ENCODE peak calls at places on chromosomes 1 and 21, in five cellular contexts. Z is pancreas, P is heart left ventricle, K is stomach, H is Peyer's patch. N is an unnamed sample. For H3K9me3, the result is how much of the 10 kb centered on the place peaks cover.

GRCh38 chr1:119647734-119648619 is at the start of gene ZNF697:
- DNase-seq in P (peak), H (peak), Z (peak), K (peak), N (peak)

GRCh38 chr1:151972533-151973270 is 21.0 kb downstream of the S100A10 start:
- DNase-seq in P (no peak), H (no peak), Z (no peak), K (peak), N (peak)

GRCh38 chr1:245771521-245772281 is 616.9 kb downstream of the KIF26B start:
- DNase-seq in P (no peak), Z (no peak), K (no peak), H (no peak), N (no peak)

GRCh38 chr1:66325594-66326380 is 208.2 kb upstream of the SGIP1 start:
- DNase-seq in P (no peak), H (no peak), Z (no peak), K (no peak), N (no peak)

GRCh38 chr1:204296431-204296988 is 63.2 kb downstream of the PLEKHA6 start:
- DNase-seq in Z (no peak), H (no peak), P (peak), K (no peak), N (no peak)

GRCh38 chr21:36579898-36580297 is 100.0 kb upstream of the CLDN14 start:
- DNase-seq in K (no peak), P (no peak), H (no peak), Z (no peak), N (no peak)

GRCh38 chr1:44014365-44015104 is 16.7 kb downstream of the SLC6A9 start:
- DNase-seq in H (no peak), K (no peak), P (no peak), Z (no peak), N (peak)

GRCh38 chr1:185559151-185559550 is 175.0 kb upstream of the HMCN1 start:
- DNase-seq in K (no peak), P (no peak), Z (no peak), H (no peak), N (no peak)

GRCh38 chr21:42079008-42079938 is 8.2 kb downstream of the UMODL1 start:
- DNase-seq in H (no peak), P (no peak), K (no peak), Z (no peak), N (no peak)

GRCh38 chr1:13950637-13951036 is 250.6 kb downstream of the PRDM2 start:
- DNase-seq in H (no peak), K (no peak), P (no peak), Z (no peak), N (no peak)

DNA sequence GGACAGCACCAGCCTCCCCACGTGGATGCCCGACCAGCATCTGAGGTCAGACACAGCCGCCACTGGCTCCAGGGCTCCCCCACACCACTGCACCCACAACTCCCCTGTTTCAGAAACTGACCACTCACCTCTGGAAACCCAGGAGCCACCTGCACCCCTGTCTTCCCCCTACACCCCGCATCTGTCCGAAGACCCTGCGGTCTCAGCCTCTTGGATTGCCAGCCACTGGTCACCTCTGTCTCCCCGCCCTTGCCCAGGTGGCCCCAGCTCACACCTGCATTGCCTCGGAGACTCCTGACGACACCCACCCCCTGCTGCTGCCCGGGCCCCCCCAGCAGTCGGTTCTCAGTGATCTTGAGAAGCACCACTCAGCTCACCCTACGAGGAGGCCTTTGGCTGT is 21.3 kb upstream of the NPHP4 start:
- DNase-seq in H (no peak), P (no peak), Z (peak), K (no peak), N (peak)
- H3K27ac ChIP-seq in H (no peak), P (peak), Z (no peak), K (no peak), N (peak)

GRCh38 chr1:234913771-234914170 is 214.9 kb downstream of the TOMM20 start:
- DNase-seq in P (peak), K (peak), Z (no peak), H (peak), N (no peak)

GRCh38 chr1:234909851-234910250 is 218.8 kb downstream of the TOMM20 start:
- DNase-seq in P (no peak), K (no peak), H (no peak), Z (no peak), N (no peak)

GRCh38 chr1:234914606-234915290 is 213.9 kb downstream of the TOMM20 start:
- DNase-seq in K (peak), H (peak), Z (no peak), P (no peak), N (no peak)

GRCh38 chr1:234911787-234912186 is 216.8 kb downstream of the TOMM20 start:
- DNase-seq in P (peak), Z (no peak), K (no peak), H (peak), N (no peak)

DNA sequence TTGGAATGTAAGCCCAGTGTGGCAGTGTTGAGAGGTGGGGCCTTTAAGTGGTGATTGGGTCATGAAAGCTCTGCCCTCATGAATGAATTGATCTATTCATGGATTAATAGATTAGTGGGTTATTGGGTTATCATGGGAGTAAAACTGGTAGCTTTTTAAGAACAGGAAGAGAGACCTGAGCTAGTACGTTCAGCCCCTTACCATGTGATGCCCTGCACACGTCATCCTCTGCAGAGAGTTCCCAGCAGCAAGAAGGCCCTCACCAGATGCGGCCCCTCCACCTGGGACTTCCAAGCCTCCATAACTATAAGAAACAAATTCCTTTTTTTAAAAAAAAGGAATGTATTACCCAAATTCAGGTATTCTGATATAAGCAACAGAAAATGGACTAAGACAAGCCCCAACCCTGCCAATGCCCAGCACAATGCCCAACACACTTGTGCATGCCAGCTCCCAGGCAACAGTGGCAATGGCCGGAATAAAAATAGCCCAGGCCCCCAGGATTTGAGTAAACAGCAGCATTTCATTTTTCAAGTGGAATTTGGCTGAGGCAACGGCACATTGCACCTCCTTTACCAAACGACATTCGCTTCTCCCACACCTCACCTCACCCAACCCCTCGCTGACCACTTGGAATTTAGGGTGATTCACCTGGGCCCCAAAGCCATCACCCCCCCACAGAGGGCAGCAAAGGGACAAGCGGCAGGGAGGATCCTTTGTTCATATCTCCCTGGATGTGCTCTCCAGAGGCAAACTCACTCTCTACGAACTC is 215.9 kb downstream of the TOMM20 start:
- DNase-seq in P (no peak), H (peak), Z (no peak), K (peak), N (no peak)
- H3K4me3 ChIP-seq in P (no peak), H (no peak), Z (no peak), K (no peak), N (no peak)

GRCh38 chr21:34166468-34166867 is 93.1 kb downstream of the MRPS6 start:
- DNase-seq in P (no peak), H (no peak), Z (no peak), K (no peak), N (no peak)
- H3K9me3 ChIP-seq in P (half or more), H (under half), Z (under half), K (under half), N (under half)

GRCh38 chr1:175033931-175034330 is 10.7 kb upstream of the MRPS14 start:
- DNase-seq in H (no peak), Z (no peak), P (no peak), K (no peak), N (no peak)
- H3K27ac ChIP-seq in H (no peak), Z (no peak), P (no peak), K (no peak), N (no peak)

GRCh38 chr1:2530501-2531361 is 668 bp upstream of the HES5 start:
- DNase-seq in K (peak), Z (no peak), P (no peak), H (no peak), N (peak)

GRCh38 chr1:2528966-2529750 is 905 bp downstream of the HES5 start:
- DNase-seq in P (peak), K (no peak), H (no peak), Z (no peak), N (peak)

GRCh38 chr1:2528611-2528965 is 1.5 kb downstream of the HES5 start:
- DNase-seq in P (no peak), H (no peak), Z (no peak), K (no peak), N (no peak)

GRCh38 chr1:2528016-2528415 is 1.6 kb upstream of the PANK4 start:
- DNase-seq in K (peak), Z (no peak), P (peak), H (no peak), N (peak)

DNA sequence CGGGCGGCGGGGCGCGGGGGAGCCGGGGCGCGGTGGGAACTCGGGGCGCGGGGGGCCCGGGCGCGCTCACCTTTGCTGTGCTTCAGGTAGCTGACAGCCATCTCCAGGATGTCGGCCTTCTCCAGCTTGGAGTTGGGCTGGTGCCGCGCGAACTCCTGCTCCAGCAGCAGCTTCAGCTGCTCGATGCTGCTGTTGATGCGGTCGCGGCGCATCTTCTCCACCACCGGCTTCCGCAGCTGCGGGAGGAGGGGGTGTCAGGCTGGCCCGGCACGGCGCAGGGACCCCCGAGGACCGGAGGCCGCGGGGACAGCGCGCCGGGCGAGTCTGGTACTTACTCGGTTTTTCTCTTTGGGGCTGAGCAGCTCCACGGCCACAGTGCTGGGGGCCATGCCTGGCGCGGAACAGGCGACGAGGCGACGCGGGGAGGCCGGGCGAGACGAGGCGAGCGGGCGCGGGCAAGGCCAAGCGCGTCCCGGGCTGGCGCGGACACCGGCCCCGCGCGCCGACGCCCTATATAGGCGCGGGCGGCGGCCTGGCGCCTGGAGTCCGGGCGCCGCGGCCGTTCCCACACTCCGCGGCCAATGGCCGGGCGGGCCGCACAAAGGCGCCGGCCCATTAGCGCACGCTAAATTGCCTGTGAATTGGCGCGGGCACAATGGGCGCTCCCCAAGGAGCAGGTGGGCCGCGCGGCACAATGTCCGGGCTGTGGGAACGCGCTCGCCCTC is at the start of gene HES5:
- DNase-seq in H (peak), K (peak), P (peak), Z (no peak), N (peak)
- H3K4me3 ChIP-seq in H (peak), K (peak), P (peak), Z (peak), N (peak)

DNA sequence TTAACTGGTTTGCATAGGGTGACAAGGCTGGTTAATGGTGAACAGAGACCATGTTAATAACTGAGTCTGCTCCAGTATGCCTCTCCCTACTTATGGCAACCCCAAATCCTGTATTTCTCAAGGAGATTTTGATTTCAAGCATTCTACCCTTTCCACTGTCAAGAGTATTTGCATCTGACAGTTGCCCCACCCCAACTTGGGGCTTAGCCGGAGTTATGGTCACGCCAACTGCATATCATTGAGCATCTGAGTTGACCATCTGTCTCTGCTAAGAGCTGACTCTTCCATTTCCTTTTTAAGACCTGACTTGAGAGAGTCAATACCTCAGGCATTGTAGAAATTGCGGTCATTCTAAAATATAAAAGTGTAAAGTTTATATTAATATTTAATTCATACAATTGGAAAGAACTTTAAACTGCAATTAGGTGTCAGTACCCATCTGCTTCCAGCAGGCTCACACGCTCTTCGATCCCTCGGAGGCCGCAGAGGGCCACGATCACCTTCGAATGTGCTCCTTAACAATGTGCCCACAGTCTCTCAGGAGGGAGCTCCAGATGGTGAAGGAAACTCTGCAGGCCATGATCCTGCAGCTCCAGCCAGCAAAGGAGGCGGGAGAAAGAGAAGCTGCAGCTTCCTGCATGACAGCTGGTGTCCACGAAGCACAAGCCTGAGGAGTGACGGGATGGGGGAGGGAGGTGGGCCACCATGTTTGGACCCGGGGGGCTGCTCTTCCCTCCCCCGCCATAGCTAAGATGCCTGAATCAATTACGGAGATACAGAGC is 409.8 kb downstream of the DISC1 start:
- DNase-seq in P (no peak), H (no peak), Z (no peak), K (no peak), N (no peak)
- H3K9me3 ChIP-seq in P (under half), H (under half), Z (under half), K (under half), N (under half)

GRCh38 chr1:45452503-45452902 is 38.5 kb downstream of the TESK2 start:
- DNase-seq in P (no peak), H (no peak), Z (no peak), K (no peak), N (no peak)
- H3K27ac ChIP-seq in P (no peak), H (no peak), Z (no peak), K (no peak), N (no peak)

DNA sequence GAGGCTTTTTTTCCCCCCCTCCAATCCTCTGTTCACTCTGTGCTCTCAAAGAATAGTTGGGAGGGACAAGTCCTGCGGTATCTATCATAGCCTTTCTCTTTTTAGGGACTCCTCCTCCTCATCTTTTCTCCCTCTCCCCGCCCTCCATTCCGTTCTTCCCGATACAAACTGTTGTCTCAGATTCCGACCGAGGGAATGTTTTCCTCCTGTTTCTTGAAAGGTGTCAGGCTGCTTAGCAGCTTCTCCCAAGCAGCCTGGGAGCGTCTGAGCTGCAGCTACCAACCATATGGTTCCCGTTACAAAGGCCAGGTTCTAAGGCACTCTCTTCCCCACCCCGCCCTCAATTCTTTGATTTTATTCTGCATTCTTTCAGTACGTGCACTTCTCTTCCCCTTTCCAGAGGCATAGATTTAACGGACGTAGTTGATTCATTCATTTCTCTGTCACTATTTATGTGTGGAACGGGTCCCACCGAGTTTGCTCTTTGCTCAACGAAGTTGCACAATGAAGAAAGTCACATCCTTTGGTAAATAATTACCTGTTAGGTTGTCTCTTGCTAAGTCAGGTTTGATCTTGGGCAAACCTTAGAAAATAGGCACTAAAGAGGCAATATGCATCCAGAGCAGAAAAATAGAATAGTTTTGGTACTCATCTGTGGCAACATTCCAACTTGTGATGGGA is 2.8 kb downstream of the ADGRL2 start:
- DNase-seq in P (no peak), K (no peak), Z (peak), H (no peak), N (no peak)
- H3K4me3 ChIP-seq in P (peak), K (peak), Z (peak), H (peak), N (peak)

GRCh38 chr1:5927506-5928370 is 64.5 kb downstream of the NPHP4 start:
- DNase-seq in H (no peak), K (no peak), Z (no peak), P (no peak), N (no peak)
- H3K9me3 ChIP-seq in H (under half), K (under half), Z (under half), P (under half), N (under half)

N was measured in right cardiac atrium.